ENCODE peak calls at places on chromosome X, in four cellular contexts. K, X, V and C are unnamed samples.

GRCh38 chrX:3549442-3549875 is 164.0 kb downstream of the PRKX start:
- DNase-seq in K (peak), X (no peak), V (no peak), C (no peak)

GRCh38 chrX:120377179-120377578 is 15.3 kb downstream of the ATP1B4 start:
- DNase-seq in K (no peak), X (no peak), V (no peak), C (no peak)

GRCh38 chrX:45274576-45274975 is 73.9 kb upstream of the DIPK2B start:
- DNase-seq in K (no peak), X (no peak), V (no peak), C (no peak)

GRCh38 chrX:112849010-112849409 is 8.4 kb upstream of the AMOT start:
- DNase-seq in K (no peak), X (no peak), V (no peak), C (no peak)

GRCh38 chrX:152245231-152245630 is 106.9 kb upstream of the MAGEA10 start:
- DNase-seq in K (no peak), X (no peak), V (no peak), C (no peak)

GRCh38 chrX:101171883-101172400 is 47.6 kb upstream of the DRP2 start:
- DNase-seq in K (no peak), X (no peak), V (no peak), C (no peak)

GRCh38 chrX:154738013-154738738 is 12.7 kb downstream of the GAB3 start:
- DNase-seq in K (no peak), X (no peak), V (peak), C (no peak)

GRCh38 chrX:154490021-154490413 is 412 bp downstream of the SLC10A3 start:
- DNase-seq in K (no peak), X (no peak), V (peak), C (no peak)

GRCh38 chrX:96619588-96619987 is 65.1 kb upstream of the DIAPH2 start:
- DNase-seq in K (no peak), X (no peak), V (no peak), C (no peak)

GRCh38 chrX:134246282-134246681 is 9.3 kb downstream of the CCDC160 start:
- DNase-seq in K (no peak), X (no peak), V (peak), C (no peak)

GRCh38 chrX:154384284-154384892 is 5.3 kb downstream of the EMD start:
- DNase-seq in K (no peak), X (no peak), V (peak), C (no peak)

GRCh38 chrX:23729214-23729613 is 13.9 kb downstream of the ACOT9 start:
- DNase-seq in K (no peak), X (no peak), V (no peak), C (no peak)

GRCh38 chrX:43716144-43716543 is 60.0 kb downstream of the MAOA start:
- DNase-seq in K (no peak), X (no peak), V (no peak), C (no peak)

GRCh38 chrX:96052078-96052477 is 632.6 kb upstream of the DIAPH2 start:
- DNase-seq in K (no peak), X (no peak), V (no peak), C (no peak)

GRCh38 chrX:150990910-150991309 is 7.8 kb downstream of the HMGB3 start:
- DNase-seq in K (no peak), X (no peak), V (no peak), C (no peak)

GRCh38 chrX:111041018-111041462 is 55.0 kb upstream of the PAK3 start:
- DNase-seq in K (no peak), X (peak), V (no peak), C (no peak)

GRCh38 chrX:106987488-106987887 is 12.5 kb downstream of the MORC4 start:
- DNase-seq in K (no peak), X (no peak), V (no peak), C (no peak)

GRCh38 chrX:20947411-20947912 is 426.8 kb upstream of the CNKSR2 start:
- DNase-seq in K (no peak), X (no peak), V (no peak), C (no peak)

GRCh38 chrX:22329783-22330182 is 57.1 kb downstream of the CBLL2 start:
- DNase-seq in K (no peak), X (no peak), V (no peak), C (no peak)

GRCh38 chrX:64204252-64204651 is 1.3 kb downstream of the AMER1 start:
- DNase-seq in K (no peak), X (peak), V (no peak), C (peak)

GRCh38 chrX:137033774-137034507 is at the start of gene GPR101:
- DNase-seq in K (no peak), X (no peak), V (no peak), C (no peak)

GRCh38 chrX:20680998-20681397 is 414.3 kb upstream of the RPS6KA3 start:
- DNase-seq in K (no peak), X (no peak), V (no peak), C (no peak)

GRCh38 chrX:37767438-37767837 is 12.4 kb upstream of the CYBB start:
- DNase-seq in K (no peak), X (no peak), V (no peak), C (no peak)

GRCh38 chrX:49176421-49177326 is 5.0 kb downstream of the PLP2 start:
- DNase-seq in K (no peak), X (no peak), V (no peak), C (no peak)

GRCh38 chrX:1261285-1261684 is 7.3 kb upstream of the CSF2RA start:
- DNase-seq in K (no peak), X (no peak), V (no peak), C (no peak)

GRCh38 chrX:39753296-39753996 is 344.3 kb downstream of the BCOR start:
- DNase-seq in K (no peak), X (no peak), V (peak), C (no peak)

GRCh38 chrX:7068939-7069367 is 78.6 kb upstream of the STS start:
- DNase-seq in K (no peak), X (no peak), V (no peak), C (peak)

GRCh38 chrX:70253377-70254062 is 6.5 kb downstream of the P2RY4 start:
- DNase-seq in K (no peak), X (peak), V (no peak), C (no peak)

GRCh38 chrX:39752820-39753219 is 344.9 kb downstream of the BCOR start:
- DNase-seq in K (no peak), X (no peak), V (peak), C (no peak)

GRCh38 chrX:15129412-15129811 is 140.5 kb downstream of the ASB9 start:
- DNase-seq in K (no peak), X (no peak), V (no peak), C (no peak)

GRCh38 chrX:119763175-119763574 is 4.8 kb downstream of the SOWAHD start:
- DNase-seq in K (no peak), X (no peak), V (no peak), C (peak)

GRCh38 chrX:7950865-7951264 is 23.7 kb upstream of the PNPLA4 start:
- DNase-seq in K (no peak), X (no peak), V (no peak), C (no peak)

DNA sequence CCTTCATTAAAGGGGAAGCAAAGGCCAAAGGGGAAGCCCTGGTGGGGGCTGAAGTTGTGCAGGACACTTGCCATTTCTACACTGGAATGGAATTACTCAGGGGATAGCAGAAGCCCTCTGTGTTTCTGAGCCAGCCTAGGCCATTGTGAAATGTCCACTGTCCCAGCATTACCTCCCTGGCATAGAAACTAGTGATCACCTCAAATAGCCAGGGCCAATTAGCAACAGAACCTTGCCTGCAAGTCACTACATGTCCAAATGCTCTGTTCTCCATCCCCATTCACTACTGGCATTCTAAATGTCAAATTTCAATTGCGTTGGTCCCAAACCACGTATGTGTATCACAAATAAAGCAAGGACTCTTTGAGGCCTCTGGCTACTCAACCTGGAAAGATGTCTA is 429.9 kb downstream of the AFF2 start:
- DNase-seq in K (no peak), X (no peak), V (no peak), C (no peak)
- TF ChIP-seq ELF4 in K (no peak), X (no peak), V (no peak), C (no peak)

GRCh38 chrX:11336201-11336600 is 43.0 kb downstream of the AMELX start:
- DNase-seq in K (no peak), X (no peak), V (no peak), C (no peak)

GRCh38 chrX:11337292-11338009 is 44.2 kb downstream of the AMELX start:
- DNase-seq in K (no peak), X (no peak), V (no peak), C (no peak)

GRCh38 chrX:11346283-11346682 is 53.1 kb downstream of the AMELX start:
- DNase-seq in K (no peak), X (no peak), V (no peak), C (no peak)

GRCh38 chrX:11341274-11342256 is 48.4 kb downstream of the AMELX start:
- DNase-seq in K (no peak), X (no peak), V (peak), C (no peak)
- TF ChIP-seq ELF4 in K (no peak), X (no peak), V (no peak), C (no peak)

DNA sequence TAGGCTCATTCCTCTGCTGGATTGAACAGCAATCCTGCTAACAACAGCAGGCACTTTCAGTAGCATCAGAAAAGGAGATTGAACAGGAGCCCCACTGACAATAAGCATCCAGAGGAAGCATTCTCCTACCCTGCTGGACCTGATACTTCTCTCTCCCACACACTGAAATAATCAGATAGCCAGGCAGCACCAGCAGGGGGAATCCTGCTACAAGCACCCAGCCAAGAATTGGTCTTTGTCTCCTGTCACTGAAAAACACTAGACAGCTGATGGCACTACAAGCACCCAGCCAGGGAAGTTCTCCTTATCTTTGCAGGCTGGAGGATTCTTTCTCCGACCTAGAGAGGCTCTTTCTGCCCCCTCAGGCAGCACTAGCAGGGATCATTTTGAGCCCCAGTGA is 444.3 kb upstream of the GRIA3 start:
- DNase-seq in K (no peak), X (peak), V (no peak), C (no peak)
- TF ChIP-seq ELF4 in K (no peak), X (no peak), V (no peak), C (no peak)

GRCh38 chrX:102950908-102951866 is 14.1 kb downstream of the RAB40AL start:
- DNase-seq in K (peak), X (peak), V (peak), C (peak)
- TF ChIP-seq ELF4 in K (no peak), X (no peak), V (no peak), C (no peak)

GRCh38 chrX:51917600-51917999 is 24.2 kb downstream of the MAGED1 start:
- DNase-seq in K (no peak), X (no peak), V (no peak), C (no peak)
- TF ChIP-seq ELF4 in K (no peak), X (no peak), V (no peak), C (no peak)

GRCh38 chrX:9596837-9597236 is 132.0 kb downstream of the TBL1X start:
- DNase-seq in K (no peak), X (no peak), V (no peak), C (no peak)
- TF ChIP-seq ELF4 in K (no peak), X (no peak), V (no peak), C (no peak)